ENCODE peak calls at places on chromosomes 5 and 9, in five cellular contexts. R is AG10803; Y is fibroblast of pulmonary artery; S is CD8-positive, alpha-beta T cell; V is left ventricle myocardium inferior. Z is an unnamed sample.

GRCh38 chr5:168793844-168794837 is 215.0 kb upstream of the PANK3 start:
- DNase-seq in S (no peak), Y (peak; percentile 70), V (no peak), R (peak; percentile 89), Z (peak; percentile 53)

GRCh38 chr5:135851186-135851906 is 16.9 kb downstream of the SLC25A48 start:
- DNase-seq in Y (no peak), V (no peak), R (no peak), S (no peak), Z (no peak)

GRCh38 chr5:154059039-154059430 is 20.3 kb downstream of the MFAP3 start:
- DNase-seq in V (no peak), R (no peak), S (no peak), Y (no peak), Z (no peak)

GRCh38 chr5:160899735-160900134 is 47.7 kb upstream of the ATP10B start:
- DNase-seq in R (no peak), Y (no peak), V (no peak), S (no peak), Z (no peak)

GRCh38 chr9:36818965-36819870 is 214.8 kb downstream of the PAX5 start:
- DNase-seq in S (no peak), V (no peak), Y (no peak), R (no peak), Z (no peak)

GRCh38 chr5:142053434-142054253 is 40.8 kb upstream of the GNPDA1 start:
- DNase-seq in Y (peak; percentile 51), R (peak; percentile 77), S (no peak), V (no peak), Z (peak; percentile 82)

GRCh38 chr5:61348437-61348836 is 16.4 kb downstream of the ZSWIM6 start:
- DNase-seq in S (no peak), R (no peak), Y (no peak), V (no peak), Z (no peak)

GRCh38 chr9:20139755-20140154 is 350.9 kb upstream of the SLC24A2 start:
- DNase-seq in V (no peak), S (no peak), R (no peak), Y (no peak), Z (no peak)

GRCh38 chr5:35152733-35153132 is 77.6 kb downstream of the PRLR start:
- DNase-seq in R (no peak), Y (no peak), S (no peak), V (no peak), Z (no peak)

GRCh38 chr5:43680286-43680685 is 77.3 kb downstream of the NNT start:
- DNase-seq in R (peak; percentile 70), S (no peak), Y (no peak), V (no peak), Z (no peak)

GRCh38 chr9:17824191-17824926 is 245.5 kb downstream of the SH3GL2 start:
- DNase-seq in V (no peak), Y (peak; percentile 86), S (no peak), R (peak; percentile 22), Z (peak; percentile 92)

GRCh38 chr9:124855944-124856773 is 2.9 kb downstream of the WDR38 start:
- DNase-seq in V (no peak), S (no peak), R (no peak), Y (no peak), Z (no peak)

GRCh38 chr9:20405086-20405485 is 217.2 kb downstream of the MLLT3 start:
- DNase-seq in R (peak; percentile 1), Y (no peak), S (no peak), V (no peak), Z (no peak)

GRCh38 chr5:154486427-154486866 is 8.4 kb upstream of the HAND1 start:
- DNase-seq in Y (no peak), R (no peak), S (no peak), V (no peak), Z (no peak)

GRCh38 chr5:7533941-7534340 is 138.0 kb downstream of the ADCY2 start:
- DNase-seq in R (no peak), S (no peak), V (no peak), Y (no peak), Z (no peak)
- TF ChIP-seq CTCF in R (no peak), S (no peak), V (no peak), Y (no peak), Z (no peak)

GRCh38 chr5:159734366-159734765 is 181.9 kb upstream of the ADRA1B start:
- DNase-seq in V (no peak), Y (no peak), R (no peak), S (no peak), Z (no peak)
- H3K4me3 ChIP-seq in V (no peak overlapping the region), Y (no peak overlapping the region), R (no peak overlapping the region), S (no peak overlapping the region), Z (no peak overlapping the region)

GRCh38 chr9:109408759-109409462 is 88.1 kb upstream of the EPB41L4B start:
- DNase-seq in Y (no peak), V (no peak), R (no peak), S (no peak), Z (no peak)
- TF ChIP-seq CTCF in Y (no peak), V (no peak), R (no peak), S (no peak), Z (no peak)

DNA sequence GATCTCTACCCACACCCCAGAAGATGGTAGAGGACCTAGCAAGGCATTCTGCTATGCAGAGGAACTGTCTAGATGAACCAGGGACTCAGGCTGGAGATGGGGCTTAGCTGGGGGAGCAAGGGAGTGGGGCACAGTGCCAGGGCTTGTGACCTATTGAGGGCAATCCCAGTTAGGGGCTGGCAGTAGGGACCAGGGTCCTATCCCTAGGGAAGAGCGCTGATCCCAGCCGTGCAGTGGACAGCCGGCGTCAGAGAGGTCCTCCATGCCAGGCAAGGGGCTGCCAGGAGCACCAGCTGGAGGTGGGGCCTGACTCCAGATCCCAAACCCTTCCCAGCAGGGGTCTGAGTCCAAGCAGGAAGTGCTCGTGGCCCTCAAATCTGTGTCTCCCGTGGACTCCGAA is 52.7 kb upstream of the NEURL1B start:
- DNase-seq in Y (no peak), S (no peak), V (no peak), R (no peak), Z (no peak)
- H3K4me3 ChIP-seq in Y (no peak overlapping the region), S (no peak overlapping the region), V (no peak overlapping the region), R (no peak overlapping the region), Z (no peak overlapping the region)

DNA sequence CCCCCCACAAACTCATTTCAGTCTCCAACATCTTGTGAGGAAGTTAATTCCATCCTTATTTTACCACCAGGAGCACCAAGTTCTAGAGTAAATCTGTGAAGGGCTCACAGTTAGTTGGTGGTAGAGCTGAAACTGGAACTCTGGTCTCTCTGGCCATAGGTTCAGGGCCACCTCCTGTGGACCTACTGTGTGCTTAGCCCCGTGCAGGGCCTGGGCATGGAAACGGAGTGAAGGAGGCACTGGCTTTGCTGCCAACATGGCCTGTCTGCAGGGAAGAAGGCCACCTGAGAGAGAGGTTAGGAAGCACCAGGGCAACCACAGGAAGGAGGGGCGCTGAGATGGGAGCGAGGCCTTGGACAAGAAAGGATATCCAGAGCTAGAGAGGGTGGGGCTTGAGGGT is 16.1 kb upstream of the DAB2IP start:
- DNase-seq in R (no peak), V (no peak), Y (no peak), S (no peak), Z (no peak)
- TF ChIP-seq CTCF in R (no peak), V (no peak), Y (no peak), S (no peak), Z (no peak)

GRCh38 chr9:112485574-112485973 is 1.1 kb upstream of the KIAA1958 start:
- DNase-seq in R (no peak), Y (no peak), V (no peak), S (no peak), Z (no peak)
- H3K4me3 ChIP-seq in R (peak overlapping the region; percentile 85), Y (no peak overlapping the region), V (peak overlapping the region; percentile 90), S (peak overlapping the region; percentile 77), Z (no peak overlapping the region)